ENCODE peak calls at places on chromosomes 3 and 15, in six cellular contexts. L, G, M, I, K and E are unnamed samples.

GRCh38 chr15:79160211-79160610 is 69.6 kb upstream of the RASGRF1 start:
- DNase-seq in L (peak), G (peak), M (no peak), I (no peak), K (no peak), E (no peak)

GRCh38 chr3:73096169-73096568 is 34.7 kb downstream of the EBLN2 start:
- DNase-seq in L (no peak), G (no peak), M (no peak), I (no peak), K (no peak), E (no peak)

GRCh38 chr3:15892828-15893227 is 95.0 kb upstream of the ANKRD28 start:
- DNase-seq in L (no peak), G (peak), M (no peak), I (no peak), K (no peak), E (no peak)

GRCh38 chr15:42065008-42065407 is 29.4 kb downstream of the PLA2G4D start:
- DNase-seq in L (no peak), G (no peak), M (no peak), I (no peak), K (no peak), E (peak)

GRCh38 chr3:8470801-8471200 is 30.8 kb upstream of the LMCD1 start:
- DNase-seq in L (peak), G (no peak), M (no peak), I (no peak), K (no peak), E (no peak)

GRCh38 chr3:159724627-159725026 is 264.0 kb upstream of the IL12A start:
- DNase-seq in L (no peak), G (peak), M (no peak), I (no peak), K (no peak), E (no peak)

GRCh38 chr15:42139596-42139995 is 16.8 kb downstream of the PLA2G4F start:
- DNase-seq in L (no peak), G (no peak), M (no peak), I (no peak), K (no peak), E (no peak)

GRCh38 chr15:31207246-31207645 is 105.7 kb upstream of the TRPM1 start:
- DNase-seq in L (no peak), G (no peak), M (no peak), I (no peak), K (no peak), E (no peak)

GRCh38 chr3:99666201-99666600 is 27.8 kb downstream of the COL8A1 start:
- DNase-seq in L (peak), G (no peak), M (no peak), I (no peak), K (no peak), E (no peak)

GRCh38 chr15:92801774-92802464 is 98.2 kb upstream of the CHD2 start:
- DNase-seq in L (peak), G (peak), M (no peak), I (no peak), K (no peak), E (peak)

GRCh38 chr3:141000027-141000663 is 51.0 kb upstream of the SPSB4 start:
- DNase-seq in L (peak), G (peak), M (peak), I (peak), K (peak), E (peak)

GRCh38 chr3:132723551-132723950 is 1.3 kb upstream of the NPHP3 start:
- DNase-seq in L (no peak), G (peak), M (no peak), I (no peak), K (no peak), E (no peak)

GRCh38 chr3:28575100-28575747 is 226.6 kb upstream of the AZI2 start:
- DNase-seq in L (peak), G (no peak), M (peak), I (peak), K (no peak), E (peak)

GRCh38 chr3:186220365-186220764 is 111.5 kb upstream of the ETV5 start:
- DNase-seq in L (peak), G (no peak), M (no peak), I (no peak), K (no peak), E (peak)

GRCh38 chr15:94703591-94703990 is 472.2 kb downstream of the MCTP2 start:
- DNase-seq in L (no peak), G (no peak), M (no peak), I (no peak), K (no peak), E (no peak)

GRCh38 chr3:126111126-126111551 is 27.2 kb upstream of the SLC41A3 start:
- DNase-seq in L (no peak), G (no peak), M (no peak), I (no peak), K (no peak), E (no peak)

GRCh38 chr3:113585720-113586119 is 53.4 kb downstream of the SIDT1 start:
- DNase-seq in L (no peak), G (no peak), M (no peak), I (peak), K (no peak), E (no peak)

GRCh38 chr3:188242426-188243123 is 88.6 kb downstream of the LPP start:
- DNase-seq in L (no peak), G (no peak), M (no peak), I (no peak), K (no peak), E (no peak)

GRCh38 chr3:103056552-103056951 is 621.7 kb downstream of the ZPLD1 start:
- DNase-seq in L (no peak), G (no peak), M (no peak), I (no peak), K (no peak), E (no peak)

GRCh38 chr3:177410734-177411133 is 213.5 kb upstream of the TBL1XR1 start:
- DNase-seq in L (no peak), G (no peak), M (no peak), I (no peak), K (no peak), E (no peak)

GRCh38 chr3:160545481-160545880 is 19.9 kb downstream of the KPNA4 start:
- DNase-seq in L (no peak), G (no peak), M (no peak), I (no peak), K (no peak), E (no peak)

GRCh38 chr15:70713547-70714414 is 49.6 kb downstream of the UACA start:
- DNase-seq in L (peak), G (peak), M (no peak), I (no peak), K (no peak), E (no peak)

GRCh38 chr15:32694222-32694983 is 23.4 kb upstream of the GREM1 start:
- DNase-seq in L (no peak), G (no peak), M (no peak), I (no peak), K (no peak), E (no peak)

GRCh38 chr15:45510758-45511280 is 11.7 kb downstream of the SLC30A4 start:
- DNase-seq in L (no peak), G (no peak), M (no peak), I (no peak), K (no peak), E (no peak)

GRCh38 chr3:48563382-48563918 is at the start of gene UCN2:
- DNase-seq in L (peak), G (peak), M (no peak), I (no peak), K (no peak), E (no peak)

GRCh38 chr3:21544076-21544462 is 206.9 kb downstream of the ZNF385D start:
- DNase-seq in L (no peak), G (no peak), M (no peak), I (no peak), K (no peak), E (no peak)

GRCh38 chr3:108102420-108103039 is 11.7 kb upstream of the CD47 start:
- DNase-seq in L (no peak), G (no peak), M (no peak), I (no peak), K (no peak), E (no peak)

GRCh38 chr3:52555056-52555455 is 18.7 kb downstream of the UQCC5 start:
- DNase-seq in L (no peak), G (no peak), M (no peak), I (no peak), K (no peak), E (no peak)

GRCh38 chr3:13705051-13705450 is 156.1 kb downstream of the FBLN2 start:
- DNase-seq in L (no peak), G (no peak), M (no peak), I (no peak), K (no peak), E (no peak)

GRCh38 chr3:134406331-134407246 is 32.3 kb upstream of the AMOTL2 start:
- DNase-seq in L (peak), G (no peak), M (peak), I (peak), K (peak), E (peak)

GRCh38 chr3:120432105-120432860 is 18.5 kb downstream of the FSTL1 start:
- DNase-seq in L (peak), G (peak), M (peak), I (peak), K (peak), E (peak)

GRCh38 chr3:121545049-121545563 is 682 bp downstream of the POLQ start:
- DNase-seq in L (peak), G (no peak), M (no peak), I (no peak), K (no peak), E (peak)

GRCh38 chr3:39132096-39133092 is 21.0 kb downstream of the CSRNP1 start:
- DNase-seq in L (no peak), G (no peak), M (no peak), I (no peak), K (no peak), E (no peak)

GRCh38 chr3:18409266-18409665 is 15.9 kb downstream of the SATB1 start:
- DNase-seq in L (no peak), G (no peak), M (no peak), I (no peak), K (no peak), E (no peak)

GRCh38 chr15:60804986-60805949 is 326.3 kb upstream of the ICE2 start:
- DNase-seq in L (peak), G (peak), M (peak), I (no peak), K (peak), E (peak)

GRCh38 chr3:125594581-125595011 is 701 bp downstream of the OSBPL11 start:
- DNase-seq in L (no peak), G (peak), M (no peak), I (no peak), K (no peak), E (peak)

GRCh38 chr3:72412557-72412956 is 435.7 kb downstream of the SHQ1 start:
- DNase-seq in L (no peak), G (no peak), M (no peak), I (no peak), K (no peak), E (no peak)

GRCh38 chr3:98962189-98962930 is 60.9 kb upstream of the DCBLD2 start:
- DNase-seq in L (peak), G (peak), M (no peak), I (no peak), K (no peak), E (no peak)

GRCh38 chr3:94176886-94177285 is 114.0 kb downstream of the NSUN3 start:
- DNase-seq in L (no peak), G (no peak), M (no peak), I (no peak), K (no peak), E (no peak)

GRCh38 chr3:104279617-104280016 is 1087.1 kb upstream of the ALCAM start:
- DNase-seq in L (peak), G (peak), M (no peak), I (no peak), K (no peak), E (no peak)

GRCh38 chr3:149809694-149810093 is 3.3 kb upstream of the RNF13 start:
- DNase-seq in L (no peak), G (no peak), M (no peak), I (no peak), K (no peak), E (no peak)

GRCh38 chr3:149801639-149802038 is 9.3 kb upstream of the ANKUB1 start:
- DNase-seq in L (no peak), G (no peak), M (no peak), I (no peak), K (no peak), E (no peak)

GRCh38 chr3:149810846-149811245 is 2.2 kb upstream of the RNF13 start:
- DNase-seq in L (no peak), G (no peak), M (no peak), I (no peak), K (no peak), E (no peak)

GRCh38 chr3:149808209-149808829 is 4.7 kb upstream of the RNF13 start:
- DNase-seq in L (peak), G (peak), M (peak), I (peak), K (no peak), E (peak)

DNA sequence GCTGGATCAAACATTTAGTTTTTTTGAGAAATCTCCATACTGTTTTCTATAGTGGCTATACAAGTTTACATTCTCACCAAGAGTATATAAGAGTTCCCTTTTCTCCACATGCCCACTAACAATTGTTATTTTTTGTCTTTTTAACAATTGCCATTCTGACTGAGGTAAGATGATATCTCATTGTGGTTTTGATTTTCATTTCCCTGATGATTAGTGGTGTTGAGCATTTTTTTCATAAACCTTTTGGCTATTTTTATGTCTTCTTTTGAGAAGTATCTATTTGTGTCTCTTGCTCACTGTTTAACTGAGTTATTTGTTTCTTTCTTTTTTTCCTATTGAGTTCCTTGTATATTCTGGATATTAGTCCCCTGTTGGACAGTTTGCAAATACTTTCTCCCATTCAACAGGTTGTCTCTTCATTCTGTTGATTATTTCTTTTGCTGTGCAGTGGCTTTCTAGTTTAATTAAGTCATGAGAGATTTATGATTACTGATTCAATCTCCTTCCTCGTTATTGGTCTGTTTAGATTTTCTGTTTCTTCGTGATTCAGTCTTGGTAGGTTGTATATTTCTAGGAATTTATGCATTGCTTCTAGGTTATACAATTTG is 6.7 kb upstream of the RNF13 start:
- DNase-seq in L (no peak), G (no peak), M (no peak), I (no peak), K (no peak), E (no peak)
- H3K4ac ChIP-seq in L (no peak), G (no peak), M (no peak), I (no peak), K (no peak), E (no peak)

GRCh38 chr3:128432301-128432897 is 34.3 kb downstream of the DNAJB8 start:
- DNase-seq in L (no peak), G (no peak), M (peak), I (no peak), K (no peak), E (peak)
- H3K4ac ChIP-seq in L (no peak), G (no peak), M (no peak), I (no peak), K (no peak), E (no peak)

GRCh38 chr15:73942751-73943270 is 16.5 kb downstream of the LOXL1 start:
- DNase-seq in L (no peak), G (no peak), M (no peak), I (no peak), K (no peak), E (no peak)
- H3K4ac ChIP-seq in L (no peak), G (peak), M (no peak), I (no peak), K (no peak), E (no peak)

GRCh38 chr3:172513488-172513887 is 9.7 kb downstream of the TNFSF10 start:
- DNase-seq in L (peak), G (peak), M (no peak), I (no peak), K (no peak), E (no peak)
- H3K4ac ChIP-seq in L (no peak), G (no peak), M (no peak), I (no peak), K (no peak), E (no peak)

GRCh38 chr3:127670229-127670559 is 2.6 kb upstream of the ABTB1 start:
- DNase-seq in L (no peak), G (no peak), M (no peak), I (no peak), K (no peak), E (no peak)

GRCh38 chr3:127670761-127671522 is 1.8 kb upstream of the ABTB1 start:
- DNase-seq in L (no peak), G (no peak), M (no peak), I (no peak), K (no peak), E (no peak)

GRCh38 chr3:127672429-127673190 is at the start of gene ABTB1:
- DNase-seq in L (peak), G (peak), M (peak), I (peak), K (no peak), E (peak)

GRCh38 chr3:127673191-127674098 is 693 bp downstream of the ABTB1 start:
- DNase-seq in L (peak), G (peak), M (peak), I (no peak), K (no peak), E (no peak)

DNA sequence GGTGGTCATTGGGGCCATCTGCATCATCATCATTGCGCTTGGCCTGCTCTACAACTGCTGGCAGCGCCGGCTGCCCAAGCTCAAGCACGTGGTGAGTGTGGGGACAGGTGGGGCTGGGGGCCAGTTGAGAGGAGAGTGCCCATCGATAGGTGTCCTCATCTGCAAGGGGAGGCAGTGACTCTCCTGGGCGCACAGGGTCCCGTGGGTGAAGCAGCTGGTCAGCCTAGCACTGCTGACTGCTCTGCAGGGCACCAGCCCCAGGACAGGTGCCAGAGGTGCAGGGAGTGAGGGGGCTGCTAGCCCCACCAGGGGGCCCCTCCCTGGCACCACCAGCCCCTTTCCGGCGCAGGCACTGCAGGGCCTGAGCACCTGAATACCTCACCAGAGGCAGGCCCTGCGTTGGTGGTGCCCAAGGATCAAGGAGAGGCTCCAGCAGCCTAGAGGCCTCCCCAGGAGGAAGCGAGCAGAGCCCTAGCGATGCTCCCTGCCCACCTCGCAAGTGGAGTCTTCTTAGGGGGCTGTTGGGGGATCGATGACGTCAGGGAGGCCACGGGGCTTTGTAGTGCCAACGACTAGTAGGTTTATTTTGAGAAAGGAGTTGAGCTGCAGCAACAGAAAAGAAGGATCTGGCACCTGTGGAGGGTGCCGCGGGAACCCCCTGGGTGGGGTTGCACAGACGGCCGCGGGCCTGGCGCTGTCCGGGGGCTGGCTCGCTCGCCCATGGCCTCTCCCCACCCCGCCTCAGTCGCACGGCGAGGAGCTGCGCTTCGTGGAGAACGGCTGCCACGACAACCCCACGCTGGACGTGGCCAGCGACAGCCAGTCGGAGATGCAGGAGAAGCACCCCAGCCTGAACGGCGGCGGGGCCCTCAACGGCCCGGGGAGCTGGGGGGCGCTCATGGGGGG is 976 bp upstream of the ABTB1 start:
- DNase-seq in L (no peak), G (no peak), M (no peak), I (no peak), K (no peak), E (no peak)
- H3K4ac ChIP-seq in L (peak), G (peak), M (no peak), I (no peak), K (no peak), E (peak)

DNA sequence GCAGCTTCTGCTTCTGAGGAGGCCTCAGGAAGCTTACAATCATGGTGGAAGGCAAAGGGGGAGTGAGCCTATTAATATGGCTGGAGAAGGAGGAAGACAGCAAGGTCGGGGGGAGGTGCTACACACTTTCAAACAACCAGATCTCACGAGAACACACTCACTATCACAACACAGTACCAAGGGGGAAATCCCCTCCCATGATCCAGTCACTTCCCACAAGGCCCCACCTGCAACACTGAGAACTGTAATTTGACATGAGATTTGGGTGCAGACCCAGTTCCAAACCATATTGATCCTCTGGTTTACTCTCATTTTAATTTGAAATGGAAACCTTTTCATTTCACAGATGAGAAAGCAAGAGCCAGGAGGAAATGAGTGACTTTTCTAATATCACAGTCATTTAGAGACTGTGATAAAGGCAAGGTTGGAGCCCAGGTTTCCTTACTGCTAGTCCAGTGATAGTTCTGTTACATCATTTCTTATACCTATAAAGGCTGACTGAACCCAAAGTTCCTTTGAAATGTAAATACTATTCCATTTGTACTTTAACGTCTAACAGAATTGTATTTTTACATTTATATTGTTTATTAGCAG is 105.8 kb upstream of the GAP43 start:
- DNase-seq in L (peak), G (peak), M (no peak), I (no peak), K (no peak), E (no peak)
- H3K4ac ChIP-seq in L (peak), G (no peak), M (no peak), I (no peak), K (no peak), E (no peak)

DNA sequence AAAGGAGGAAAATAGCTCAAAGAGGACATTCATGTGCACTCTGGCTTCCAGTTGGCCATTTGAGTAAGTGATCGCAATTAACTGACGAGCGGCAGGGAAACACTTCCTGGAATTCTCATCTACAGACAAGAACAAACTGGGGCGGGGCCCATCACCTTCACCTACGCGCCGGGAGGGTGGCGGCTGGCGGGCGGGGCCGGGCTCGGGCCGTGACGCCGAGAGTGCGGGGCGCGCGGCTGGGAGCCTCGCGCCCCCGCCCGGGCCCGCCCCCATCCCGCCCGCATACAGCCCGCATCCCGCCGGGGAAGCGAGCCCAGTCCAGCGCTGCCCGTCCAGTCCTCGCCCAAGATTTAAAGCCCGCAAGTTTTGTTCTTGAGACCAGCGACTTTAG is at the start of gene B3GNT5:
- DNase-seq in L (no peak), G (no peak), M (peak), I (no peak), K (no peak), E (peak)
- H3K4ac ChIP-seq in L (peak), G (no peak), M (no peak), I (peak), K (no peak), E (peak)